ENCODE peak calls at places on chromosomes 7 and 10, in ten cellular contexts. Y, M, Q, S, B, H, D, I, Z and E are unnamed samples.

GRCh38 chr7:111510584-111511378 is 51.5 kb downstream of the IMMP2L start:
- DNase-seq in Y (no peak), M (no peak), Q (no peak), S (no peak), B (no peak), H (no peak), D (no peak), I (no peak), Z (no peak), E (no peak)

GRCh38 chr10:79248341-79248931 is 98.8 kb upstream of the PPIF start:
- DNase-seq in Y (no peak), M (peak; percentile 51), Q (peak; percentile 56), S (peak; percentile 86), B (peak; percentile 78), H (peak; percentile 77), D (no peak), I (no peak), Z (no peak), E (peak; percentile 68)

GRCh38 chr7:8121243-8121642 is 140.7 kb downstream of the ICA1 start:
- DNase-seq in Y (no peak), M (no peak), Q (no peak), S (no peak), B (no peak), H (no peak), D (no peak), I (no peak), Z (no peak), E (no peak)

GRCh38 chr7:36638140-36638539 is 86.2 kb downstream of the AOAH start:
- DNase-seq in Y (no peak), M (no peak), Q (no peak), S (no peak), B (no peak), H (no peak), D (no peak), I (no peak), Z (no peak), E (no peak)

GRCh38 chr7:75611557-75612178 is 119.5 kb downstream of the SPDYE5 start:
- DNase-seq in Y (no peak), M (peak; percentile 40), Q (peak; percentile 29), S (no peak), B (peak; percentile 88), H (peak; percentile 81), D (no peak), I (peak; percentile 87), Z (no peak), E (no peak)

GRCh38 chr10:88651131-88651541 is 13.1 kb upstream of the LIPF start:
- DNase-seq in Y (peak; percentile 94), M (no peak), Q (no peak), S (no peak), B (no peak), H (no peak), D (no peak), I (no peak), Z (no peak), E (peak; percentile 93)

GRCh38 chr7:14602851-14603250 is 299.7 kb downstream of the DGKB start:
- DNase-seq in Y (no peak), M (no peak), Q (no peak), S (no peak), B (no peak), H (no peak), D (no peak), I (no peak), Z (no peak), E (no peak)

GRCh38 chr7:196283-196682 is 3.9 kb downstream of the FAM20C start:
- DNase-seq in Y (no peak), M (no peak), Q (no peak), S (no peak), B (no peak), H (no peak), D (no peak), I (no peak), Z (no peak), E (no peak)

GRCh38 chr7:94301024-94301588 is 93.6 kb upstream of the COL1A2 start:
- DNase-seq in Y (peak; percentile 98), M (peak; percentile 44), Q (peak; percentile 34), S (peak; percentile 10), B (peak; percentile 84), H (peak; percentile 38), D (no peak), I (peak; percentile 81), Z (peak; percentile 32), E (peak; percentile 97)

GRCh38 chr10:104076743-104077160 is 8.9 kb downstream of the COL17A1 start:
- DNase-seq in Y (peak; percentile 16), M (peak; percentile 23), Q (no peak), S (no peak), B (peak; percentile 67), H (peak; percentile 58), D (no peak), I (peak; percentile 40), Z (no peak), E (no peak)

DNA sequence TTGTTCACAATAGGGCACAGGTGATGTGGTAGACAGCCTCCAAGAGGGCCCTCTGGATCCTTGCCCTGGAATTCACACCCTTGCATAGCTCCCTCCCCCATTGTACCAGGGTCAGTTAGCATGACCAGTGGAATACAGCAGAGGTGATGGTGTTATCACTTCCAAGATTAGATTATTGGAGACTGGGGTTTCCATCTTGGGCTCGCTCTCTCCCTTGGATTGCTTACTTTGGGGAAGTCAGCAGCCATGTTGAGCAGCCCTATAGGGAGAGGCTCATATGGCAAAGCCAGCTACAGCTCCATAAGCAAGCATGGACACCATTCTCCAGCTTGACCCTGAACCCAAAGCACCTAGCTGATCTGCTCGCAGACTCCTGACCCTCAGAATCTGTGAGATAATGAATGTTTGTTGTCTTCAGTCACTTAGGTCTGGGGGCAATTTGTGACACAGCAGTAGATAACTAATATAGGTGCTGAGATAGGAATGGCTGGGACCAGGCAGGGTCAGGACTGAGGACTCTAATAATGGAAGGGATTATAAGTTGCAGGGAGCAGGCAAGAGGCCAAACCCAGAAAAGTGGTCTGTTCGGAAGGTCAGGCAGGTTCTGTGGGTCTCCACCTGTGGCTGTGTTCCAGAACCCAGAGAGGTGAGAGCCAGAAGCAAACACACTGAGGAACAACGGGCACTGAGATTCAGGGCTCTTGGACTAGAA is 22.9 kb downstream of the TBXAS1 start:
- DNase-seq in Y (no peak), M (no peak), Q (no peak), S (no peak), B (no peak), H (no peak), D (no peak), I (no peak), Z (no peak), E (no peak)
- H3K4me1 ChIP-seq in Y (peaks cover 13% of the 10 kb centered on the region), M (no peaks in the 10 kb centered on the region), Q (peaks cover 3% of the 10 kb centered on the region), S (no peaks in the 10 kb centered on the region), B (no peaks in the 10 kb centered on the region), H (peaks cover 33% of the 10 kb centered on the region), D (peaks cover 25% of the 10 kb centered on the region), I (no peaks in the 10 kb centered on the region), Z (no peaks in the 10 kb centered on the region), E (peaks cover 9% of the 10 kb centered on the region)

DNA sequence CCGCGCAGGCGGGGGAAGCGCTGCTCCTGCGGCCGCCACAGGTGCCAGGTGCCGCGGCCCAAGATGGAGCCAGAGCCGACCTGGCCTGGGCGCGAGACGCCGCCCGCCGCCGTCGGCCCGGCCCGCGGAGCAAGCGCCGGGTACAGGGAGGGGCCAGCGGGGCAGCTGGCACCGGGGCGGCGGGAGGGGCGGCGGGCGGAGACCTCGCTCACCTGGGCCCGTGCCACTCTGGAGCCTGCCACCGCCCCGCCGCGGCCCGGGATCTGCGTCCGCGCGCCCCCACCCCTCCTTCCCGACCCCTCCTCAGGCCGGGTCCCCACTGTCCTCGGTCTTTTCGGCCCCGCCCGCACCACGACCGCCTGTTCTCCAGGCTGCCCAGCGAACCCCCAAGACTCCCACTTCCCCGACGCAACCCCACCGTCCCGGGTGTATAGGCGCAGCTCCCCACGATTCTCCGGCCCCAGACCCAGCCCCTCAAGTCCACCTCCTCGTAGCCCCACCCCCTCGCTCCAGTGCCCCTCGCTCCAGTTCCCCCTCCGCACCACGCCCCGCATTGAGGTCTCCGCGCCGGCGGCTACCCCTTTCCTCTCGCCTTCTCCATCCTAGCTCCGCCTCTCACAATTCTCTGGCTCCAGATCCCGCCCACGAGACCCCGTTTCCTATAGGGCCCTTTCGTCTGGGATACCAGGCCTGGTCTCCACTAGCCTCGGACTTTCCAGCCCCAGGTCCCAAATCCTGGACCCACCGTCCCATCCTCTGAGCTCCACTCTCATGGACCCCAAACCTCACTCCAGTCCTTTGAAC is at the start of gene GPRIN2:
- DNase-seq in Y (no peak), M (peak; percentile 12), Q (peak; percentile 86), S (peak; percentile 26), B (peak; percentile 72), H (peak; percentile 78), D (peak; percentile 34), I (peak; percentile 81), Z (no peak), E (no peak)
- H3K4me3 ChIP-seq in Y (peak within 1 kb of the TSS; percentile 15), M (peak within 1 kb of the TSS; percentile 33), Q (peak within 1 kb of the TSS; percentile 30), S (no peak within 1 kb of the TSS), B (peak within 1 kb of the TSS; percentile 45), H (peak within 1 kb of the TSS; percentile 60), D (no peak within 1 kb of the TSS), I (peak within 1 kb of the TSS; percentile 21), Z (peak within 1 kb of the TSS; percentile 47), E (peak within 1 kb of the TSS; percentile 52)

GRCh38 chr10:3868274-3868669 is 83.3 kb upstream of the KLF6 start:
- DNase-seq in Y (no peak), M (no peak), Q (no peak), S (no peak), B (no peak), H (no peak), D (no peak), I (no peak), Z (no peak), E (no peak)

GRCh38 chr10:3866347-3866746 is 81.3 kb upstream of the KLF6 start:
- DNase-seq in Y (no peak), M (no peak), Q (no peak), S (no peak), B (no peak), H (no peak), D (no peak), I (no peak), Z (no peak), E (no peak)

GRCh38 chr10:3867454-3868273 is 82.7 kb upstream of the KLF6 start:
- DNase-seq in Y (peak; percentile 49), M (no peak), Q (no peak), S (no peak), B (no peak), H (no peak), D (peak; percentile 63), I (no peak), Z (no peak), E (no peak)

GRCh38 chr10:3871424-3871996 is 86.5 kb upstream of the KLF6 start:
- DNase-seq in Y (no peak), M (no peak), Q (no peak), S (no peak), B (no peak), H (no peak), D (no peak), I (no peak), Z (no peak), E (no peak)

DNA sequence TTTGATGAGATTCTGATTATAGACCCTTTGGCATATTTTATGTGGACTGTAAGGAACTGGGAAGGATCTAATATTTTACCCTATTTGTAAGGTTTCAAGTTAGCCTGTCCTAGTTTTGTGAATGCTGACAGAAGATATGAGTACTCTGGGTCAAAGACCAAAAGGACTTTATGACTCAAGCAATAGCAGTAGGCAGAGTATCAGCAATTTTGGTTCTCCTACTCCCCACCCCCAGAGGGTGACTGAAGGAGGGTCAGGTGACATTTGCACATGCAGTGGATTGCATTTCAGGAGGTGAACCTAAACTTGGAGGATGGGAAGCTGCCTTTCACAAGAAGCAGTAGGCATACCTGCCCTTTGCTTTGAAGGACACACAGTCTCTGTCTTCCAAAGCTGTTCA is 84.0 kb upstream of the KLF6 start:
- DNase-seq in Y (no peak), M (no peak), Q (no peak), S (no peak), B (no peak), H (no peak), D (no peak), I (no peak), Z (no peak), E (no peak)
- H3K4me1 ChIP-seq in Y (no peaks in the 10 kb centered on the region), M (no peaks in the 10 kb centered on the region), Q (peaks cover 36% of the 10 kb centered on the region), S (no peaks in the 10 kb centered on the region), B (no peaks in the 10 kb centered on the region), H (peaks cover 28% of the 10 kb centered on the region), D (peaks cover 64% of the 10 kb centered on the region), I (peaks cover 15% of the 10 kb centered on the region), Z (peaks cover 13% of the 10 kb centered on the region), E (no peaks in the 10 kb centered on the region)

GRCh38 chr7:2511769-2512168 is 7.8 kb upstream of the LFNG start:
- DNase-seq in Y (no peak), M (no peak), Q (no peak), S (no peak), B (no peak), H (no peak), D (no peak), I (no peak), Z (no peak), E (no peak)
- H3K4me3 ChIP-seq in Y (no peak overlapping the region), M (no peak overlapping the region), Q (no peak overlapping the region), S (no peak overlapping the region), B (no peak overlapping the region), H (peak overlapping the region; percentile 33), D (no peak overlapping the region), I (no peak overlapping the region), Z (no peak overlapping the region), E (no peak overlapping the region)